ENCODE peak calls at places on chromosome 4, in four cellular contexts. Y, Q, L and N are unnamed samples.

GRCh38 chr4:110815950-110816349 is 193.1 kb upstream of the PITX2 start:
- DNase-seq in Y (no peak), Q (no peak), L (no peak), N (no peak)

GRCh38 chr4:97662133-97662532 is 481.1 kb downstream of the STPG2 start:
- DNase-seq in Y (no peak), Q (no peak), L (no peak), N (no peak)

GRCh38 chr4:150583287-150584197 is 1.6 kb downstream of the MAB21L2 start:
- DNase-seq in Y (no peak), Q (no peak), L (peak), N (no peak)

GRCh38 chr4:122665148-122665547 is 44.3 kb upstream of the IL21 start:
- DNase-seq in Y (no peak), Q (no peak), L (no peak), N (no peak)

GRCh38 chr4:40576651-40577480 is 52.8 kb downstream of the RBM47 start:
- DNase-seq in Y (peak), Q (no peak), L (no peak), N (peak)

GRCh38 chr4:16820304-16820703 is 78.1 kb downstream of the LDB2 start:
- DNase-seq in Y (no peak), Q (no peak), L (no peak), N (no peak)

GRCh38 chr4:15654556-15655222 is 468 bp downstream of the FBXL5 start:
- DNase-seq in Y (peak), Q (peak), L (peak), N (peak)

GRCh38 chr4:90084967-90085295 is 42.3 kb upstream of the CCSER1 start:
- DNase-seq in Y (no peak), Q (no peak), L (no peak), N (no peak)

GRCh38 chr4:172975651-172976229 is 192.9 kb upstream of the GALNT7 start:
- DNase-seq in Y (no peak), Q (no peak), L (no peak), N (no peak)

GRCh38 chr4:24057915-24058559 is 168.2 kb upstream of the PPARGC1A start:
- DNase-seq in Y (no peak), Q (no peak), L (no peak), N (no peak)

GRCh38 chr4:72302981-72303704 is 265.9 kb downstream of the ADAMTS3 start:
- DNase-seq in Y (peak), Q (peak), L (peak), N (peak)

GRCh38 chr4:117796677-117797076 is 237.6 kb upstream of the NDST3 start:
- DNase-seq in Y (peak), Q (no peak), L (no peak), N (no peak)

GRCh38 chr4:136007991-136008390 is 1524.3 kb downstream of the PCDH18 start:
- DNase-seq in Y (no peak), Q (no peak), L (no peak), N (no peak)

GRCh38 chr4:84952776-84953175 is 13.7 kb downstream of the WDFY3 start:
- DNase-seq in Y (no peak), Q (no peak), L (no peak), N (no peak)

GRCh38 chr4:145709336-145709735 is 29.4 kb downstream of the C4orf51 start:
- DNase-seq in Y (peak), Q (no peak), L (no peak), N (no peak)

GRCh38 chr4:125928652-125929051 is 613.9 kb downstream of the FAT4 start:
- DNase-seq in Y (no peak), Q (no peak), L (no peak), N (no peak)

GRCh38 chr4:2793920-2794706 is 1.2 kb downstream of the SH3BP2 start:
- DNase-seq in Y (peak), Q (no peak), L (peak), N (no peak)

GRCh38 chr4:25970241-25970675 is 56.2 kb downstream of the SMIM20 start:
- DNase-seq in Y (peak), Q (no peak), L (no peak), N (no peak)

GRCh38 chr4:25993564-25994185 is 79.7 kb downstream of the SMIM20 start:
- DNase-seq in Y (no peak), Q (peak), L (peak), N (peak)

GRCh38 chr4:153222790-153223417 is 18.7 kb downstream of the TRIM2 start:
- DNase-seq in Y (peak), Q (no peak), L (peak), N (peak)

GRCh38 chr4:13541176-13541604 is 3.1 kb downstream of the NKX3-2 start:
- DNase-seq in Y (no peak), Q (no peak), L (no peak), N (no peak)

GRCh38 chr4:13700196-13701140 is 72.9 kb upstream of the BOD1L1 start:
- DNase-seq in Y (peak), Q (no peak), L (no peak), N (no peak)

GRCh38 chr4:41507292-41507933 is 30.5 kb upstream of the LIMCH1 start:
- DNase-seq in Y (no peak), Q (no peak), L (no peak), N (no peak)

GRCh38 chr4:100591156-100591876 is 73.5 kb upstream of the EMCN start:
- DNase-seq in Y (peak), Q (no peak), L (no peak), N (no peak)

GRCh38 chr4:154858166-154858565 is 77.1 kb downstream of the RBM46 start:
- DNase-seq in Y (no peak), Q (no peak), L (no peak), N (no peak)

GRCh38 chr4:27000122-27000521 is 139.5 kb downstream of the STIM2 start:
- DNase-seq in Y (no peak), Q (no peak), L (no peak), N (no peak)

GRCh38 chr4:101025755-101026154 is 321.6 kb downstream of the PPP3CA start:
- DNase-seq in Y (no peak), Q (no peak), L (no peak), N (no peak)

GRCh38 chr4:78293841-78294301 is 236.7 kb downstream of the FRAS1 start:
- DNase-seq in Y (no peak), Q (no peak), L (no peak), N (no peak)

GRCh38 chr4:6840062-6840976 is 57.8 kb downstream of the KIAA0232 start:
- DNase-seq in Y (peak), Q (no peak), L (no peak), N (no peak)

GRCh38 chr4:139085141-139085540 is 69.6 kb downstream of the NOCT start:
- DNase-seq in Y (peak), Q (no peak), L (no peak), N (no peak)

GRCh38 chr4:55475394-55476243 is 71.1 kb downstream of the CLOCK start:
- DNase-seq in Y (no peak), Q (peak), L (no peak), N (no peak)

GRCh38 chr4:130210871-130211270 is 1114.9 kb downstream of the C4orf33 start:
- DNase-seq in Y (no peak), Q (no peak), L (no peak), N (no peak)

GRCh38 chr4:154741877-154742851 is 1.6 kb upstream of the LRAT start:
- DNase-seq in Y (peak), Q (no peak), L (peak), N (no peak)

GRCh38 chr4:87005690-87006461 is 71.1 kb downstream of the AFF1 start:
- DNase-seq in Y (peak), Q (peak), L (no peak), N (no peak)

GRCh38 chr4:42216569-42216968 is 64.1 kb upstream of the BEND4 start:
- DNase-seq in Y (no peak), Q (no peak), L (no peak), N (no peak)

GRCh38 chr4:24472514-24473308 is 111.6 kb downstream of the DHX15 start:
- DNase-seq in Y (peak), Q (peak), L (peak), N (no peak)